ENCODE peak calls at places on chromosomes 4 and X, in four cellular contexts. C, P, H and E are unnamed samples.

GRCh38 chr4:179116581-179116980 is 1674.3 kb upstream of the AGA start:
- DNase-seq in C (no peak), P (no peak), H (no peak), E (no peak)

GRCh38 chrX:8405631-8406030 is 59.0 kb upstream of the VCX3B start:
- DNase-seq in C (no peak), P (no peak), H (no peak), E (no peak)

GRCh38 chr4:175560628-175561027 is 251.4 kb downstream of the GPM6A start:
- DNase-seq in C (no peak), P (peak; percentile 48), H (no peak), E (no peak)

GRCh38 chrX:86210772-86211171 is 62.5 kb downstream of the DACH2 start:
- DNase-seq in C (no peak), P (no peak), H (no peak), E (no peak)

GRCh38 chr4:2811830-2812599 is 19.1 kb downstream of the SH3BP2 start:
- DNase-seq in C (peak; percentile 43), P (peak; percentile 60), H (peak; percentile 85), E (peak; percentile 47)

GRCh38 chr4:10965196-10965595 is 280.6 kb upstream of the CLNK start:
- DNase-seq in C (no peak), P (no peak), H (no peak), E (no peak)

GRCh38 chr4:61924131-61924530 is 724.0 kb downstream of the ADGRL3 start:
- DNase-seq in C (no peak), P (no peak), H (no peak), E (peak; percentile 21)

GRCh38 chr4:67366341-67366861 is 178.9 kb downstream of the CENPC start:
- DNase-seq in C (no peak), P (peak; percentile 2), H (no peak), E (peak; percentile 60)

GRCh38 chr4:118835896-118836762 is at the start of gene SEC24D:
- DNase-seq in C (peak; percentile 95), P (peak; percentile 96), H (peak; percentile 89), E (peak; percentile 84)

GRCh38 chrX:320126-320783 is 1.7 kb upstream of the GTPBP6 start:
- DNase-seq in C (peak; percentile 43), P (peak; percentile 46), H (peak; percentile 74), E (no peak)

GRCh38 chrX:318068-318738 is 393 bp downstream of the GTPBP6 start:
- DNase-seq in C (peak; percentile 100), P (peak; percentile 100), H (peak; percentile 100), E (peak; percentile 99)

GRCh38 chrX:318739-319578 is at the start of gene GTPBP6:
- DNase-seq in C (peak; percentile 100), P (peak; percentile 99), H (peak; percentile 100), E (peak; percentile 100)

GRCh38 chrX:317424-318067 is 1.1 kb downstream of the GTPBP6 start:
- DNase-seq in C (no peak), P (peak; percentile 90), H (no peak), E (no peak)

GRCh38 chrX:319579-320125 is 1.1 kb upstream of the GTPBP6 start:
- DNase-seq in C (peak; percentile 35), P (peak; percentile 20), H (peak; percentile 82), E (no peak)
- H3K27ac ChIP-seq in C (peak overlapping the region; percentile 42), P (peak overlapping the region; percentile 18), H (peak overlapping the region; percentile 99), E (peak overlapping the region; percentile 56)

GRCh38 chr4:80195441-80196139 is 1.7 kb upstream of the PRDM8 start:
- DNase-seq in C (no peak), P (no peak), H (no peak), E (no peak)

GRCh38 chr4:80197601-80198444 is 520 bp downstream of the PRDM8 start:
- DNase-seq in C (peak; percentile 81), P (peak; percentile 74), H (no peak), E (no peak)

GRCh38 chr4:80196259-80197131 is 808 bp upstream of the PRDM8 start:
- DNase-seq in C (peak; percentile 88), P (no peak), H (no peak), E (no peak)

GRCh38 chr4:80199004-80199579 is 1.8 kb downstream of the PRDM8 start:
- DNase-seq in C (no peak), P (no peak), H (no peak), E (no peak)

DNA sequence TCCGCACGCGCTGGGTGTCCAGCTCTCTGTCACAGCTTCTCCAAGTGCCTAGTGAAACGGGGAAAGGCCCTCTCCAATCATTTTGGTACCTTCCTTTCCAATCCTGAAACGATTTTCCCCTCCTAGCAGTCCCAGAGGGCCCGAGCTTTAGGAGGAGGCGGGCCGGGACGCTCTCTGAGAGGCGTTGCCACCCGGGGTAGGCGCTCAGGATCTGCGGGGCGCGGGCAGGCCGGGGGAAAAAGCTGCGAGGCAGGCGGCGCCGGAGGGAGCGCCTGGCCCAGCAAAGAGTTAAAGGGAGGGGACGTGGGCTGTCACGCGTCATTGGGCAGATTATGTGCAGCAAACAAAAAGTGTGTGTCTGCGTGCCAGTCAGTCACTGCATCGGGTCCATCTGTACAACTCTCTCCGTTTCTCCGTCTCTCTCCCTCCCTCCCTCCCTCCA is at the start of gene PRDM8:
- DNase-seq in C (peak; percentile 78), P (peak; percentile 61), H (no peak), E (no peak)
- H3K4me3 ChIP-seq in C (peak within 1 kb of the TSS; percentile 43), P (peak within 1 kb of the TSS; percentile 77), H (peak within 1 kb of the TSS; percentile 42), E (no peak within 1 kb of the TSS)

GRCh38 chr4:140805293-140805692 is 49.1 kb upstream of the TBC1D9 start:
- DNase-seq in C (no peak), P (no peak), H (no peak), E (no peak)

GRCh38 chr4:140802591-140802990 is 46.4 kb upstream of the TBC1D9 start:
- DNase-seq in C (no peak), P (no peak), H (no peak), E (no peak)

GRCh38 chr4:140807491-140808257 is 51.5 kb upstream of the TBC1D9 start:
- DNase-seq in C (no peak), P (no peak), H (no peak), E (no peak)

GRCh38 chr4:140809671-140810070 is 53.5 kb upstream of the TBC1D9 start:
- DNase-seq in C (no peak), P (no peak), H (no peak), E (no peak)

GRCh38 chr4:140806175-140806574 is 50.0 kb upstream of the TBC1D9 start:
- DNase-seq in C (no peak), P (no peak), H (no peak), E (no peak)
- H3K4me1 ChIP-seq in C (no peaks in the 10 kb centered on the region), P (no peaks in the 10 kb centered on the region), H (no peaks in the 10 kb centered on the region), E (no peaks in the 10 kb centered on the region)

GRCh38 chr4:128775477-128775876 is 34.0 kb upstream of the JADE1 start:
- DNase-seq in C (no peak), P (no peak), H (no peak), E (no peak)
- H3K27ac ChIP-seq in C (no peak overlapping the region), P (no peak overlapping the region), H (no peak overlapping the region), E (no peak overlapping the region)

GRCh38 chr4:38308728-38309315 is 348.6 kb downstream of the PTTG2 start:
- DNase-seq in C (no peak), P (peak; percentile 65), H (no peak), E (no peak)
- H3K4me3 ChIP-seq in C (no peak overlapping the region), P (no peak overlapping the region), H (no peak overlapping the region), E (no peak overlapping the region)